ENCODE peak calls at places on chromosome 20, in four cellular contexts. T is GM23338, F is H1, Y is HepG2. Z is an unnamed sample.

GRCh38 chr20:47929368-47930115 is 144.3 kb upstream of the SULF2 start:
- DNase-seq in Y (no peak), T (no peak), F (no peak), Z (no peak)

GRCh38 chr20:41047975-41048305 is 19.3 kb downstream of the TOP1 start:
- DNase-seq in T (no peak), F (no peak), Y (no peak), Z (no peak)

GRCh38 chr20:56778765-56779195 is 149.7 kb downstream of the TFAP2C start:
- DNase-seq in T (peak), Y (no peak), F (peak), Z (no peak)

GRCh38 chr20:19582782-19583181 is 175.3 kb upstream of the RIN2 start:
- DNase-seq in F (no peak), T (no peak), Y (no peak), Z (no peak)

GRCh38 chr20:50389437-50389807 is 120.8 kb upstream of the PTPN1 start:
- DNase-seq in F (no peak), Y (peak), T (no peak), Z (no peak)

GRCh38 chr20:47774081-47774777 is 11.1 kb downstream of the SULF2 start:
- DNase-seq in Y (no peak), F (no peak), T (no peak), Z (no peak)

GRCh38 chr20:7399114-7399513 is 541.1 kb downstream of the HAO1 start:
- DNase-seq in Y (no peak), F (no peak), T (no peak), Z (no peak)

GRCh38 chr20:33434434-33434833 is 9.1 kb downstream of the SNTA1 start:
- DNase-seq in T (no peak), F (no peak), Y (no peak), Z (no peak)

GRCh38 chr20:49303211-49303610 is 25.4 kb upstream of the ZNFX1 start:
- DNase-seq in Y (no peak), F (no peak), T (no peak), Z (no peak)

GRCh38 chr20:43992885-43993284 is 78.2 kb downstream of the TOX2 start:
- DNase-seq in F (no peak), Y (no peak), T (no peak), Z (no peak)

GRCh38 chr20:706366-706885 is 30.8 kb upstream of the SCRT2 start:
- DNase-seq in F (no peak), T (no peak), Y (no peak), Z (no peak)

GRCh38 chr20:6562111-6562510 is 205.4 kb upstream of the BMP2 start:
- DNase-seq in T (no peak), Y (no peak), F (no peak), Z (no peak)

GRCh38 chr20:63428906-63429575 is 43.4 kb downstream of the KCNQ2 start:
- DNase-seq in F (no peak), T (no peak), Y (no peak), Z (no peak)

GRCh38 chr20:39106791-39107190 is 144.6 kb downstream of the DHX35 start:
- DNase-seq in T (no peak), Y (no peak), F (no peak), Z (no peak)

GRCh38 chr20:33883164-33883563 is 72.0 kb downstream of the CHMP4B start:
- DNase-seq in Y (no peak), F (no peak), T (no peak), Z (no peak)

GRCh38 chr20:19626896-19627295 is 131.2 kb upstream of the RIN2 start:
- DNase-seq in T (no peak), F (no peak), Y (no peak), Z (no peak)

GRCh38 chr20:8342401-8342800 is 210.3 kb downstream of the PLCB1 start:
- DNase-seq in F (no peak), Y (no peak), T (no peak), Z (no peak)

DNA sequence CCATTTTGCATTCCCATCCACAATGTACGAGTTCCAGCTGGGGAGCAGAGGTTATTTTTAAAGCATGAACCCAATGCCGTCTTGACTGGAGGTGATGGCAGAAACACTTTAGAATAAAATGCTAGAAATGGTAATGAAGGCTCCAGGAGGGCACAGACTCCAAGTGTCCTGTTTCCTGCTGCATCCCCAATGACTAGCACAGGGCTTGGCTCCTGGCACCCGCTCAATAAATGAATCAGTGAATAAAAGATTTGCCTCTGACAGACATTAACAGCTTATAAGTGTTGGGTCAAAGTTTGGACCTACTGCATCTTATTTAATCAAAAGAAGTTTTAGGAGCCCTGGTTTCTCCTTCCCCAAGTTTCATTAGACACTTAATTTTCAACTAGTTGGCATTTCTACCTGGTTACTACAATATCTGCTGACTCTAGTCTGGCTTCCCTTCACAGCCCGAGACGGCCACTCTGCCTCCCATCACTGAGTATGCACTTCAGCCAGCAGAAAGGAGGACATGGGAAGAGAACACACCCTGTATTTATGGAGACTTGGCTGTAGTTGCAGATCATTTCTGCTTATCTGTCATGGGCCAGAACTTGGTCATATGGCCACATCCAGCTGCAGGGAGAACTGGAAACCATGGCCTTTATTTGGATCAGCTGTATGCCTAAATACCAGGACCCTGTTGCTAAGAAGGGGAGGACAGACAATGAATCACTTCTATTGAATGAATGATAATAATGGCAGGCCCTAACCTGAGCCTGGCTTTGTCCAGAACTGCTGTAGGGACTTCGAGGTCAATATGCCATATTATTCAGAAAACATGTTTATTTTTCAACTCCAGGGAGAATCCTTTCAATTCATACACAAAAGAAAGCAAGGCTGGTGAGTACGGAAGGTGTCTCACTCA is 63.1 kb downstream of the TTI1 start:
- DNase-seq in T (no peak), Y (no peak), F (peak), Z (no peak)
- TF ChIP-seq CREB1 in T (no peak), Y (no peak), F (no peak), Z (no peak)

GRCh38 chr20:23614163-23614562 is 8.4 kb upstream of the CST9 start:
- DNase-seq in T (no peak), F (peak), Y (no peak), Z (no peak)
- TF ChIP-seq CREB1 in T (no peak), F (no peak), Y (no peak), Z (no peak)

GRCh38 chr20:17568972-17569471 is 853 bp upstream of the DSTN start:
- DNase-seq in Y (peak), T (peak), F (peak), Z (peak)
- TF ChIP-seq CREB1 in Y (no peak), T (peak), F (no peak), Z (no peak)

GRCh38 chr20:62121776-62122658 is at the start of gene LSM14B:
- DNase-seq in F (peak), T (peak), Y (peak), Z (peak)

GRCh38 chr20:62120365-62120762 is 1.9 kb upstream of the LSM14B start:
- DNase-seq in Y (no peak), F (no peak), T (no peak), Z (no peak)

GRCh38 chr20:62120990-62121775 is 1.1 kb upstream of the LSM14B start:
- DNase-seq in T (peak), Y (no peak), F (no peak), Z (no peak)

GRCh38 chr20:62123450-62124118 is 1.3 kb downstream of the LSM14B start:
- DNase-seq in F (no peak), T (peak), Y (no peak), Z (no peak)

DNA sequence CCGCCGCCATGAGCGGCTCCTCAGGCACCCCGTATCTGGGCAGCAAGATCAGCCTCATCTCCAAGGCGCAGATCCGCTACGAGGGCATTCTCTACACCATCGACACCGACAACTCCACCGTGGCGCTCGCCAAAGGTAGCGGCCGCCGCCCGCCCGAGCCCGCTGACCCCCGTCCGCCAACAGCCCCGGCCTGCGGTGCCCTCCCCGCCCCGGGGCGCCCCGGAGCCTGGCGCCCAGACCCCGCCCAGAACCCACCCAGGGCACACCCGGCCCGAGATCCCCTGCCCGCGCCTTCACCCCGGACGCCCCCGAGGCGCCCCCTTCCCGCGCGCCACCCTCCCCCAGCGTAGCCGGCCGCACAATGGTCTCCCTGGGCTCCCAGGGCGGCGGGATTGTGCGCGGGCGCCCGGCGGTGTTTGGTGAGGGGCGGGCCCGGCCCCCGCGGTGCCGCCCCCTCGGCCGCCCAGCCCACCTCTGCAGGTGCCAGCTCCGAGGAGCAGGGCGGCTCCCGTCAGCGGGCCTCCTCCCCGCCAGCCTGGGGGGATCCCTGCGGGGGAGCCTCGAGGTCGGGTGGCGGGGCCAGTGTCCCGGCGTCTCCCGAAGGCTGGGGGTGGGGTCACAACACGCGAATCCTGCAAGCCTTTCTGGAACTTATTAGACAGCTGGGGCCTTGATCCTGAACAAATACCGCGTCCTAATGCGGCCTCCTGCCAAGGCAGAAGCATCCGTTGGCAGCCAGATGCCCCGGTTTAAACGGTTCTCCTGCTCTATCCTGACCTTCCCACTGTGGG is 579 bp downstream of the LSM14B start:
- DNase-seq in F (no peak), Y (no peak), T (peak), Z (no peak)
- TF ChIP-seq CREB1 in F (no peak), Y (no peak), T (no peak), Z (no peak)

GRCh38 chr20:59453634-59454241 is 150.6 kb upstream of the PHACTR3 start:
- DNase-seq in T (no peak), Y (no peak), F (no peak), Z (no peak)

GRCh38 chr20:59458645-59459044 is 145.7 kb upstream of the PHACTR3 start:
- DNase-seq in T (no peak), Y (no peak), F (no peak), Z (no peak)

GRCh38 chr20:59452856-59453255 is 151.5 kb upstream of the PHACTR3 start:
- DNase-seq in F (no peak), Y (no peak), T (no peak), Z (no peak)

GRCh38 chr20:59456342-59457132 is 147.8 kb upstream of the PHACTR3 start:
- DNase-seq in Y (no peak), F (no peak), T (no peak), Z (no peak)

GRCh38 chr20:59455392-59456341 is 148.7 kb upstream of the PHACTR3 start:
- DNase-seq in T (peak), F (peak), Y (no peak), Z (no peak)
- TF ChIP-seq CREB1 in T (no peak), F (no peak), Y (no peak), Z (no peak)

GRCh38 chr20:54062812-54063280 is 7.5 kb downstream of the BCAS1 start:
- DNase-seq in T (peak), F (no peak), Y (peak), Z (no peak)
- TF ChIP-seq CREB1 in T (no peak), F (no peak), Y (no peak), Z (no peak)

GRCh38 chr20:13158339-13158738 is 62.7 kb upstream of the ISM1 start:
- DNase-seq in Y (no peak), F (no peak), T (no peak), Z (no peak)
- TF ChIP-seq CREB1 in Y (no peak), F (no peak), T (no peak), Z (no peak)

DNA sequence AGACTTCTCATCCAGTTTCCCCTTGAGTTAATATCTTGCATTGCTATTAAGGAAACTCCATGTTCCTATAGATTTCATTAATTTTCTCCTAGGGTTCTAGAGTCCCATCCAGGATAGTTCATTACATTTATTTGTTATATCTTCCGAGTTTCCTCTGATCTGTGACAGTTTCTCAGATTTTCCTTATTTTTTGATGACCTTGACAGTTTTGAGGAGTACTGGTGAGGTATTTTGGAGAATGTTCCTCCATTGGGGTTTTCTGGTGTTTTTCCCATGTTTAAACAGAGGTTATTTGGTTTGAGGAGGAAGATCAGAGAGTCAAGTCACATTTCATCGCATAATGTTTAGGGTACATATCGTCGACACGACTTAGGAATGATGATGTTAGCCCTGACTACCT is 67.7 kb downstream of the LAMP5 start:
- DNase-seq in Y (no peak), F (no peak), T (no peak), Z (no peak)
- TF ChIP-seq CREB1 in Y (no peak), F (no peak), T (no peak), Z (no peak)

GRCh38 chr20:35273449-35274171 is 4.3 kb downstream of the MMP24OS start:
- DNase-seq in F (no peak), Y (no peak), T (peak), Z (peak)

GRCh38 chr20:35274172-35275092 is 3.5 kb downstream of the MMP24OS start:
- DNase-seq in T (no peak), F (no peak), Y (no peak), Z (no peak)

GRCh38 chr20:35270021-35270902 is 7.7 kb downstream of the MMP24OS start:
- DNase-seq in T (no peak), Y (no peak), F (no peak), Z (no peak)

GRCh38 chr20:35271073-35271882 is 6.6 kb downstream of the MMP24OS start:
- DNase-seq in Y (no peak), T (no peak), F (no peak), Z (no peak)

GRCh38 chr20:35271904-35272303 is 6.0 kb downstream of the MMP24OS start:
- DNase-seq in F (no peak), T (no peak), Y (no peak), Z (no peak)
- TF ChIP-seq CREB1 in F (no peak), T (no peak), Y (no peak), Z (no peak)

Z was measured in WTC11.